ENCODE peak calls at places on chromosomes 12 and 14, in five cellular contexts. Q is HEK293T; Y is progenitor cell of endocrine pancreas; U is fibroblast of pulmonary artery; K is activated CD8-positive, alpha-beta T cell treated with anti-CD3 and anti-CD28 coated beads, Interleukin-2, amount 10 ng/mL, durations not matched to agents 7 days and 5 days. E is an unnamed sample.

GRCh38 chr12:3230758-3231375 is 153.7 kb downstream of the TSPAN9 start:
- DNase-seq in Q (no peak), Y (no peak), U (no peak), K (no peak), E (no peak)

GRCh38 chr12:44143170-44143569 is 307.3 kb downstream of the TMEM117 start:
- DNase-seq in Q (no peak), Y (no peak), U (no peak), K (no peak), E (no peak)

GRCh38 chr12:80400591-80400991 is 43.4 kb upstream of the PTPRQ start:
- DNase-seq in Q (no peak), Y (no peak), U (peak; percentile 11), K (no peak), E (no peak)

GRCh38 chr12:116317986-116318737 is 40.7 kb upstream of the MED13L start:
- DNase-seq in Q (no peak), Y (no peak), U (no peak), K (no peak), E (no peak)

GRCh38 chr12:65229441-65229840 is 49.0 kb upstream of the MSRB3 start:
- DNase-seq in Q (no peak), Y (no peak), U (peak; percentile 80), K (no peak), E (no peak)

GRCh38 chr12:57164454-57164853 is 17.0 kb upstream of the LRP1-AS start:
- DNase-seq in Q (no peak), Y (no peak), U (no peak), K (no peak), E (no peak)

GRCh38 chr12:118135788-118136558 is at the start of gene PEBP1:
- DNase-seq in Q (peak; percentile 92), Y (peak; percentile 85), U (peak; percentile 89), K (peak; percentile 95), E (peak; percentile 94)

GRCh38 chr12:122880155-122880605 is 15.7 kb downstream of the VPS37B start:
- DNase-seq in Q (no peak), Y (no peak), U (peak; percentile 67), K (no peak), E (no peak)

GRCh38 chr14:28141662-28142061 is 624.9 kb upstream of the FOXG1 start:
- DNase-seq in Q (no peak), Y (no peak), U (no peak), K (no peak), E (no peak)

GRCh38 chr12:107655281-107656065 is 30.1 kb upstream of the PWP1 start:
- DNase-seq in Q (no peak), Y (no peak), U (no peak), K (no peak), E (no peak)

GRCh38 chr14:100783630-100784321 is 42.1 kb upstream of the MEG3 start:
- DNase-seq in Q (no peak), Y (no peak), U (no peak), K (no peak), E (no peak)

GRCh38 chr14:34930591-34931069 is 52.2 kb upstream of the SRP54 start:
- DNase-seq in Q (no peak), Y (no peak), U (no peak), K (peak; percentile 44), E (no peak)

GRCh38 chr14:61192970-61193369 is 88.2 kb downstream of the TMEM30B start:
- DNase-seq in Q (no peak), Y (no peak), U (no peak), K (no peak), E (no peak)

GRCh38 chr12:18522806-18523205 is 215.0 kb downstream of the PLCZ1 start:
- DNase-seq in Q (no peak), Y (no peak), U (no peak), K (no peak), E (no peak)

GRCh38 chr14:21039059-21039422 is 3.1 kb upstream of the RNASE7 start:
- DNase-seq in Q (no peak), Y (no peak), U (peak; percentile 89), K (no peak), E (peak; percentile 28)

GRCh38 chr12:77388611-77389265 is 323.4 kb upstream of the E2F7 start:
- DNase-seq in Q (no peak), Y (no peak), U (no peak), K (no peak), E (no peak)

GRCh38 chr12:96710127-96710745 is 196.8 kb upstream of the NEDD1 start:
- DNase-seq in Q (no peak), Y (no peak), U (no peak), K (no peak), E (no peak)

GRCh38 chr14:106556665-106557289 is 1030.4 kb downstream of the TMEM121 start:
- DNase-seq in Q (peak; percentile 34), Y (no peak), U (no peak), K (peak; percentile 80), E (no peak)